ENCODE peak calls at places on chromosomes 4 and X, in five cellular contexts. One of them, this sample, is unnamed.

GRCh38 chr4:183106839-183107238 is 7.8 kb downstream of the WWC2 start:
- DNase-seq in right atrium auricular region: no peak
- DNase-seq in dorsolateral prefrontal cortex: no peak
- DNase-seq in omental fat pad: no peak
- DNase-seq in HL-60: no peak
- DNase-seq in this sample: no peak

GRCh38 chr4:153497988-153498967 is 32.1 kb downstream of the TMEM131L start:
- DNase-seq in right atrium auricular region: no peak
- DNase-seq in dorsolateral prefrontal cortex: no peak
- DNase-seq in omental fat pad: no peak
- DNase-seq in HL-60: no peak
- DNase-seq in this sample: no peak

GRCh38 chrX:144494069-144494468 is 610.2 kb downstream of the UBE2NL start:
- DNase-seq in right atrium auricular region: no peak
- DNase-seq in dorsolateral prefrontal cortex: no peak
- DNase-seq in omental fat pad: no peak
- DNase-seq in HL-60: no peak
- DNase-seq in this sample: no peak

GRCh38 chr4:98630804-98631454 is 27.5 kb downstream of the TSPAN5 start:
- DNase-seq in right atrium auricular region: no peak
- DNase-seq in dorsolateral prefrontal cortex: no peak
- DNase-seq in omental fat pad: no peak
- DNase-seq in HL-60: no peak
- DNase-seq in this sample: no peak

GRCh38 chrX:70009970-70010369 is 39.8 kb downstream of the AWAT2 start:
- DNase-seq in right atrium auricular region: no peak
- DNase-seq in dorsolateral prefrontal cortex: no peak
- DNase-seq in omental fat pad: no peak
- DNase-seq in HL-60: no peak
- DNase-seq in this sample: no peak

GRCh38 chrX:80139564-80139963 is 125.0 kb downstream of the TBX22 start:
- DNase-seq in right atrium auricular region: no peak
- DNase-seq in dorsolateral prefrontal cortex: no peak
- DNase-seq in omental fat pad: no peak
- DNase-seq in HL-60: no peak
- DNase-seq in this sample: no peak

GRCh38 chr4:172892300-172892699 is 276.3 kb upstream of the GALNT7 start:
- DNase-seq in right atrium auricular region: no peak
- DNase-seq in dorsolateral prefrontal cortex: no peak
- DNase-seq in omental fat pad: no peak
- DNase-seq in HL-60: peak; percentile 6
- DNase-seq in this sample: no peak

GRCh38 chrX:118974908-118975671 is 672 bp downstream of the LONRF3 start:
- DNase-seq in right atrium auricular region: no peak
- DNase-seq in dorsolateral prefrontal cortex: peak; percentile 43
- DNase-seq in omental fat pad: no peak
- DNase-seq in HL-60: peak; percentile 47
- DNase-seq in this sample: no peak

GRCh38 chrX:71493111-71493613 is 39.7 kb upstream of the OGT start:
- DNase-seq in right atrium auricular region: no peak
- DNase-seq in dorsolateral prefrontal cortex: no peak
- DNase-seq in omental fat pad: no peak
- DNase-seq in HL-60: peak; percentile 17
- DNase-seq in this sample: no peak

GRCh38 chrX:12223650-12224049 is 85.4 kb downstream of the FRMPD4 start:
- DNase-seq in right atrium auricular region: no peak
- DNase-seq in dorsolateral prefrontal cortex: no peak
- DNase-seq in omental fat pad: no peak
- DNase-seq in HL-60: no peak
- DNase-seq in this sample: no peak

GRCh38 chrX:3962511-3963350 is 249.3 kb upstream of the PRKX start:
- DNase-seq in right atrium auricular region: no peak
- DNase-seq in dorsolateral prefrontal cortex: no peak
- DNase-seq in omental fat pad: no peak
- DNase-seq in HL-60: peak; percentile 3
- DNase-seq in this sample: no peak

GRCh38 chr4:84683065-84683464 is 100.1 kb downstream of the CDS1 start:
- DNase-seq in right atrium auricular region: no peak
- DNase-seq in dorsolateral prefrontal cortex: no peak
- DNase-seq in omental fat pad: no peak
- DNase-seq in HL-60: no peak
- DNase-seq in this sample: no peak

GRCh38 chrX:39772057-39772832 is 325.5 kb downstream of the BCOR start:
- DNase-seq in right atrium auricular region: no peak
- DNase-seq in dorsolateral prefrontal cortex: no peak
- DNase-seq in omental fat pad: no peak
- DNase-seq in HL-60: peak; percentile 82
- DNase-seq in this sample: no peak

GRCh38 chr4:122716825-122717448 is 15.6 kb upstream of the BBS12 start:
- DNase-seq in right atrium auricular region: peak; percentile 73
- DNase-seq in dorsolateral prefrontal cortex: no peak
- DNase-seq in omental fat pad: peak; percentile 64
- DNase-seq in HL-60: peak; percentile 63
- DNase-seq in this sample: no peak

GRCh38 chr4:183675625-183676024 is 16.5 kb downstream of the TRAPPC11 start:
- DNase-seq in right atrium auricular region: no peak
- DNase-seq in dorsolateral prefrontal cortex: no peak
- DNase-seq in omental fat pad: no peak
- DNase-seq in HL-60: no peak
- DNase-seq in this sample: no peak

GRCh38 chr4:153076861-153077260 is 127.4 kb upstream of the TRIM2 start:
- DNase-seq in right atrium auricular region: no peak
- DNase-seq in dorsolateral prefrontal cortex: no peak
- DNase-seq in omental fat pad: no peak
- DNase-seq in HL-60: no peak
- DNase-seq in this sample: no peak

GRCh38 chrX:130741584-130741983 is 161.4 kb downstream of the ENOX2 start:
- DNase-seq in right atrium auricular region: no peak
- DNase-seq in dorsolateral prefrontal cortex: no peak
- DNase-seq in omental fat pad: no peak
- DNase-seq in HL-60: no peak
- DNase-seq in this sample: no peak

GRCh38 chrX:7074135-7074907 is 73.2 kb upstream of the STS start:
- DNase-seq in right atrium auricular region: no peak
- DNase-seq in dorsolateral prefrontal cortex: no peak
- DNase-seq in omental fat pad: no peak
- DNase-seq in HL-60: no peak
- DNase-seq in this sample: no peak

GRCh38 chr4:154506253-154506652 is 14.7 kb upstream of the DCHS2 start:
- DNase-seq in right atrium auricular region: no peak
- DNase-seq in dorsolateral prefrontal cortex: no peak
- DNase-seq in omental fat pad: no peak
- DNase-seq in HL-60: no peak
- DNase-seq in this sample: no peak

GRCh38 chrX:117834076-117834475 is 282.5 kb downstream of the KLHL13 start:
- DNase-seq in right atrium auricular region: no peak
- DNase-seq in dorsolateral prefrontal cortex: no peak
- DNase-seq in omental fat pad: no peak
- DNase-seq in HL-60: no peak
- DNase-seq in this sample: no peak

GRCh38 chr4:35872273-35872672 is 372.0 kb downstream of the ARAP2 start:
- DNase-seq in right atrium auricular region: no peak
- DNase-seq in dorsolateral prefrontal cortex: no peak
- DNase-seq in omental fat pad: no peak
- DNase-seq in HL-60: no peak
- DNase-seq in this sample: no peak

GRCh38 chr4:6633091-6633906 is 7.2 kb upstream of the MRFAP1 start:
- DNase-seq in right atrium auricular region: no peak
- DNase-seq in dorsolateral prefrontal cortex: no peak
- DNase-seq in omental fat pad: no peak
- DNase-seq in HL-60: peak; percentile 92
- DNase-seq in this sample: no peak

GRCh38 chr4:95462946-95463345 is 85.8 kb downstream of the UNC5C start:
- DNase-seq in right atrium auricular region: no peak
- DNase-seq in dorsolateral prefrontal cortex: peak; percentile 49
- DNase-seq in omental fat pad: no peak
- DNase-seq in HL-60: no peak
- DNase-seq in this sample: no peak

GRCh38 chrX:10217218-10217617 is 60.4 kb downstream of the CLCN4 start:
- DNase-seq in right atrium auricular region: no peak
- DNase-seq in dorsolateral prefrontal cortex: no peak
- DNase-seq in omental fat pad: no peak
- DNase-seq in HL-60: peak; percentile 10
- DNase-seq in this sample: no peak

GRCh38 chrX:39559229-39559628 is 538.5 kb downstream of the BCOR start:
- DNase-seq in right atrium auricular region: no peak
- DNase-seq in dorsolateral prefrontal cortex: no peak
- DNase-seq in omental fat pad: no peak
- DNase-seq in HL-60: no peak
- DNase-seq in this sample: no peak

GRCh38 chr4:189861101-189861500 is 79.6 kb upstream of the FRG1 start:
- DNase-seq in right atrium auricular region: no peak
- DNase-seq in dorsolateral prefrontal cortex: no peak
- DNase-seq in omental fat pad: no peak
- DNase-seq in HL-60: no peak
- DNase-seq in this sample: no peak

DNA sequence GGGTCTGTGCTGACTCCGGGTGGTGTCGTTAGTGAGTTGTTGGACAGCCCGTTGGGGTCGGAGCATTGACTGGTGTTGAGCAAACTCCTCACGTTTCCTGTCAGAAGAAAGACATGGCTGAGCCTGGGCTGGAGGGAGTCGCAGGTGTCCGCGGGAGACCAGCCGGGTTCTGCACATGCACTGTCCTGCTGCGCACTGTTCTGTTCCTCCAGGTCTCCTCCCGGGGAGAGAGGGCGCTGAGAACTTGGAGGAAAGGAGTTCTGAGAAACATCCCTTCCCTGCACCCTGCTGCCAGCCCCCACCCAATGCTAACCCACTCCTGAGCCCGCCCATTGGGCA is 1.1 kb downstream of the ZNF141 start:
- DNase-seq in right atrium auricular region: no peak
- DNase-seq in dorsolateral prefrontal cortex: no peak
- DNase-seq in omental fat pad: no peak
- DNase-seq in HL-60: peak; percentile 37
- DNase-seq in this sample: no peak
- TF ChIP-seq CTCF in right atrium auricular region: no peak
- TF ChIP-seq CTCF in dorsolateral prefrontal cortex: no peak
- TF ChIP-seq CTCF in omental fat pad: no peak
- TF ChIP-seq CTCF in HL-60: no peak
- TF ChIP-seq CTCF in this sample: no peak

GRCh38 chr4:61590881-61591280 is 390.8 kb downstream of the ADGRL3 start:
- DNase-seq in right atrium auricular region: no peak
- DNase-seq in dorsolateral prefrontal cortex: no peak
- DNase-seq in omental fat pad: no peak
- DNase-seq in HL-60: no peak
- DNase-seq in this sample: no peak
- TF ChIP-seq CTCF in right atrium auricular region: no peak
- TF ChIP-seq CTCF in dorsolateral prefrontal cortex: no peak
- TF ChIP-seq CTCF in omental fat pad: no peak
- TF ChIP-seq CTCF in HL-60: no peak
- TF ChIP-seq CTCF in this sample: no peak

GRCh38 chr4:103478729-103479128 is 241.1 kb downstream of the TACR3 start:
- DNase-seq in right atrium auricular region: no peak
- DNase-seq in dorsolateral prefrontal cortex: no peak
- DNase-seq in omental fat pad: no peak
- DNase-seq in HL-60: no peak
- DNase-seq in this sample: no peak
- TF ChIP-seq CTCF in right atrium auricular region: no peak
- TF ChIP-seq CTCF in dorsolateral prefrontal cortex: no peak
- TF ChIP-seq CTCF in omental fat pad: no peak
- TF ChIP-seq CTCF in HL-60: no peak
- TF ChIP-seq CTCF in this sample: no peak

GRCh38 chr4:137980641-137981040 is 261.5 kb downstream of the SLC7A11 start:
- DNase-seq in right atrium auricular region: no peak
- DNase-seq in dorsolateral prefrontal cortex: no peak
- DNase-seq in omental fat pad: no peak
- DNase-seq in HL-60: no peak
- DNase-seq in this sample: no peak

GRCh38 chr4:137981277-137981676 is 260.9 kb downstream of the SLC7A11 start:
- DNase-seq in right atrium auricular region: no peak
- DNase-seq in dorsolateral prefrontal cortex: no peak
- DNase-seq in omental fat pad: no peak
- DNase-seq in HL-60: no peak
- DNase-seq in this sample: no peak
- TF ChIP-seq CTCF in right atrium auricular region: no peak
- TF ChIP-seq CTCF in dorsolateral prefrontal cortex: no peak
- TF ChIP-seq CTCF in omental fat pad: no peak
- TF ChIP-seq CTCF in HL-60: no peak
- TF ChIP-seq CTCF in this sample: no peak

DNA sequence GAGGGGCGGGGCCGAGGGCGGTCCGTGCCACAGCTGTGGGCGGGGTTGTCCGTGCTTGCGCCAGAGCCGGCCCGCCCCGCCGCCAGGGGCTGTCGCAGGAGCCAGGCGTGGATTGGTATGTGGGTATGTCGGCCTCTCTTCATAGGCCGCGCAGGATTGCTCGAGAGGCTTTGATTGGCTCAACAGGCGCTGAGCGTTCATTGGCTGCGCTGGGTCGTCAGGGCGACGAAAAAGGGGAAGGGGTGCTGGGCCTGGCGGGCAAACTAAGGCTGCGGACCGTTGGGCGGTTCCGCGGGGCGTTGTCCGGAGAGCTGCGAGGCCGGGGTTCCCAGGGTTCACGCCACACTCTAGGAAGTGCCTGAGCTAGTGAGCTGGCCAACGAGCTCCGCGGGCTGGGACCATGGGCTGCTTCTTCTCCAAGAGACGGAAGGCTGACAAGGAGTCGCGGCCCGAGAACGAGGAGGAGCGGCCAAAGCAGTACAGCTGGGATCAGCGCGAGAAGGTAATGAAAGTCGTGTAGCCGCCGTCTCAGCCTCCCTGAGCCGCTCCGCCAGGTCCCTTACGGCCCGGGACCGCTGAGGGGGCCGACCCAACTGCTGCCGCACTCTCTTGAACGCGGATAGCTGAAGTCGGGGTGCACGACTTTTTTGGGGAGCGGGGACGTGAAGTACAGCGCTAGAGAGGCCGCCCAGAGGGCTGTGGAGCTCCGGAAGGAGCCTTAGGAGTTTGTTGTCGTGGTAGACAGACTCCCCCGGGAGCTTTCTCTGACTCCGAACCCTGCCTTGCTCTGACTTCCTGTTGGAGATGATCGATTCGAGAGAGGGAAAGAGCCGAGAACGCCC is at the start of gene RP2:
- DNase-seq in right atrium auricular region: peak; percentile 94
- DNase-seq in dorsolateral prefrontal cortex: peak; percentile 92
- DNase-seq in omental fat pad: peak; percentile 53
- DNase-seq in HL-60: peak; percentile 94
- DNase-seq in this sample: peak; percentile 81
- TF ChIP-seq CTCF in right atrium auricular region: no peak
- TF ChIP-seq CTCF in dorsolateral prefrontal cortex: peak; percentile 33
- TF ChIP-seq CTCF in omental fat pad: no peak
- TF ChIP-seq CTCF in HL-60: no peak
- TF ChIP-seq CTCF in this sample: peak; percentile 17

GRCh38 chrX:8784162-8784561 is 17.0 kb downstream of the FAM9A start:
- DNase-seq in right atrium auricular region: no peak
- DNase-seq in dorsolateral prefrontal cortex: no peak
- DNase-seq in omental fat pad: no peak
- DNase-seq in HL-60: no peak
- DNase-seq in this sample: no peak

GRCh38 chrX:8782595-8782994 is 18.6 kb downstream of the FAM9A start:
- DNase-seq in right atrium auricular region: no peak
- DNase-seq in dorsolateral prefrontal cortex: no peak
- DNase-seq in omental fat pad: no peak
- DNase-seq in HL-60: no peak
- DNase-seq in this sample: no peak

GRCh38 chrX:8783100-8784098 is 17.8 kb downstream of the FAM9A start:
- DNase-seq in right atrium auricular region: no peak
- DNase-seq in dorsolateral prefrontal cortex: no peak
- DNase-seq in omental fat pad: no peak
- DNase-seq in HL-60: no peak
- DNase-seq in this sample: no peak
- TF ChIP-seq CTCF in right atrium auricular region: peak; percentile 47
- TF ChIP-seq CTCF in dorsolateral prefrontal cortex: peak; percentile 15
- TF ChIP-seq CTCF in omental fat pad: no peak
- TF ChIP-seq CTCF in HL-60: no peak
- TF ChIP-seq CTCF in this sample: peak; percentile 21